ENCODE peak calls at places on chromosome 2, in four cellular contexts. One of them, this sample, is unnamed.

GRCh38 chr2:239395524-239395923 is 5.3 kb downstream of the HDAC4 start:
- DNase-seq in GM23248: no peak
- DNase-seq in fibroblast of the aortic adventitia: no peak
- DNase-seq in lung: no peak
- DNase-seq in this sample: no peak

GRCh38 chr2:212392048-212392447 is 146.6 kb downstream of the ERBB4 start:
- DNase-seq in GM23248: peak
- DNase-seq in fibroblast of the aortic adventitia: peak
- DNase-seq in lung: no peak
- DNase-seq in this sample: peak

GRCh38 chr2:231699006-231699405 is 9.3 kb upstream of the PTMA start:
- DNase-seq in GM23248: peak
- DNase-seq in fibroblast of the aortic adventitia: peak
- DNase-seq in lung: no peak
- DNase-seq in this sample: no peak

GRCh38 chr2:111119847-111120252 is 864 bp upstream of the BCL2L11 start:
- DNase-seq in GM23248: no peak
- DNase-seq in fibroblast of the aortic adventitia: no peak
- DNase-seq in lung: no peak
- DNase-seq in this sample: no peak

GRCh38 chr2:64989126-64989981 is at the start of gene SLC1A4:
- DNase-seq in GM23248: peak
- DNase-seq in fibroblast of the aortic adventitia: peak
- DNase-seq in lung: peak
- DNase-seq in this sample: peak

GRCh38 chr2:163571423-163572102 is 164.2 kb downstream of the FIGN start:
- DNase-seq in GM23248: no peak
- DNase-seq in fibroblast of the aortic adventitia: no peak
- DNase-seq in lung: no peak
- DNase-seq in this sample: no peak

GRCh38 chr2:225122582-225123486 is 80.6 kb upstream of the DOCK10 start:
- DNase-seq in GM23248: peak
- DNase-seq in fibroblast of the aortic adventitia: peak
- DNase-seq in lung: no peak
- DNase-seq in this sample: peak

GRCh38 chr2:65353927-65354326 is 78.5 kb downstream of the SPRED2 start:
- DNase-seq in GM23248: no peak
- DNase-seq in fibroblast of the aortic adventitia: no peak
- DNase-seq in lung: no peak
- DNase-seq in this sample: no peak

GRCh38 chr2:118120001-118120400 is 31.7 kb downstream of the INSIG2 start:
- DNase-seq in GM23248: peak
- DNase-seq in fibroblast of the aortic adventitia: peak
- DNase-seq in lung: no peak
- DNase-seq in this sample: no peak

GRCh38 chr2:219951111-219951510 is 323.7 kb downstream of the SLC4A3 start:
- DNase-seq in GM23248: no peak
- DNase-seq in fibroblast of the aortic adventitia: no peak
- DNase-seq in lung: no peak
- DNase-seq in this sample: no peak
- H3K4me3 ChIP-seq in GM23248: no peak
- H3K4me3 ChIP-seq in fibroblast of the aortic adventitia: no peak
- H3K4me3 ChIP-seq in lung: no peak
- H3K4me3 ChIP-seq in this sample: no peak

GRCh38 chr2:189613077-189613636 is 32.6 kb upstream of the SLC40A1 start:
- DNase-seq in GM23248: peak
- DNase-seq in fibroblast of the aortic adventitia: peak
- DNase-seq in lung: peak
- DNase-seq in this sample: peak
- H3K4me3 ChIP-seq in GM23248: peak
- H3K4me3 ChIP-seq in fibroblast of the aortic adventitia: peak
- H3K4me3 ChIP-seq in lung: no peak
- H3K4me3 ChIP-seq in this sample: peak

GRCh38 chr2:153221506-153221905 is 257.1 kb downstream of the RPRM start:
- DNase-seq in GM23248: no peak
- DNase-seq in fibroblast of the aortic adventitia: no peak
- DNase-seq in lung: no peak
- DNase-seq in this sample: no peak
- H3K4me3 ChIP-seq in GM23248: no peak
- H3K4me3 ChIP-seq in fibroblast of the aortic adventitia: no peak
- H3K4me3 ChIP-seq in lung: no peak
- H3K4me3 ChIP-seq in this sample: no peak

GRCh38 chr2:18836436-18836835 is 247.1 kb upstream of the NT5C1B start:
- DNase-seq in GM23248: no peak
- DNase-seq in fibroblast of the aortic adventitia: no peak
- DNase-seq in lung: no peak
- DNase-seq in this sample: no peak

GRCh38 chr2:18833941-18834340 is 244.6 kb upstream of the NT5C1B start:
- DNase-seq in GM23248: no peak
- DNase-seq in fibroblast of the aortic adventitia: peak
- DNase-seq in lung: no peak
- DNase-seq in this sample: no peak

GRCh38 chr2:18834341-18834740 is 245.0 kb upstream of the NT5C1B start:
- DNase-seq in GM23248: peak
- DNase-seq in fibroblast of the aortic adventitia: peak
- DNase-seq in lung: no peak
- DNase-seq in this sample: peak

GRCh38 chr2:18835787-18836186 is 246.4 kb upstream of the NT5C1B start:
- DNase-seq in GM23248: no peak
- DNase-seq in fibroblast of the aortic adventitia: no peak
- DNase-seq in lung: no peak
- DNase-seq in this sample: no peak

DNA sequence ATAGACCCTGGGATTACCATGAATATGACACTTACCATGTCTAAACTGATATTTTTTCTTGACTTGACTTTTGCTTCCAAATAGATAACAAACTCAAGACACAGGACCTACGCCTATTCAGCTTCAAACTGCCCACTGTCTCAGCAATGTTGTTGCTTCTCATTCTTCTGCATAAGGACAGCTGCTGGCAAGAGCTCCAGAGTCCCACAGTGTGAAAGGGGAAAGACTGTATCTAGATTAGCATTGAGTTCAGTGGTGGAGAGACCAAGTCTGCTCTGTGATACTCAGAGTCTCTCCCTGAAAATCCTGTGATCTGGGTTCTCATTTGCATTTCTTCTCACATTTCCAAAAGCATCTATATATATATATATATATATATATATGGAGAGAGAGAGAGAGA is 247.9 kb upstream of the NT5C1B start:
- DNase-seq in GM23248: no peak
- DNase-seq in fibroblast of the aortic adventitia: no peak
- DNase-seq in lung: no peak
- DNase-seq in this sample: no peak
- H3K4me3 ChIP-seq in GM23248: no peak
- H3K4me3 ChIP-seq in fibroblast of the aortic adventitia: no peak
- H3K4me3 ChIP-seq in lung: no peak
- H3K4me3 ChIP-seq in this sample: no peak

GRCh38 chr2:26067186-26067974 is 33.5 kb downstream of the RAB10 start:
- DNase-seq in GM23248: no peak
- DNase-seq in fibroblast of the aortic adventitia: no peak
- DNase-seq in lung: no peak
- DNase-seq in this sample: no peak

GRCh38 chr2:26064846-26065245 is 31.0 kb downstream of the RAB10 start:
- DNase-seq in GM23248: no peak
- DNase-seq in fibroblast of the aortic adventitia: no peak
- DNase-seq in lung: no peak
- DNase-seq in this sample: no peak

GRCh38 chr2:26067980-26068507 is 34.2 kb downstream of the RAB10 start:
- DNase-seq in GM23248: no peak
- DNase-seq in fibroblast of the aortic adventitia: peak
- DNase-seq in lung: no peak
- DNase-seq in this sample: no peak

GRCh38 chr2:26070684-26071189 is 36.9 kb downstream of the RAB10 start:
- DNase-seq in GM23248: no peak
- DNase-seq in fibroblast of the aortic adventitia: no peak
- DNase-seq in lung: no peak
- DNase-seq in this sample: no peak

DNA sequence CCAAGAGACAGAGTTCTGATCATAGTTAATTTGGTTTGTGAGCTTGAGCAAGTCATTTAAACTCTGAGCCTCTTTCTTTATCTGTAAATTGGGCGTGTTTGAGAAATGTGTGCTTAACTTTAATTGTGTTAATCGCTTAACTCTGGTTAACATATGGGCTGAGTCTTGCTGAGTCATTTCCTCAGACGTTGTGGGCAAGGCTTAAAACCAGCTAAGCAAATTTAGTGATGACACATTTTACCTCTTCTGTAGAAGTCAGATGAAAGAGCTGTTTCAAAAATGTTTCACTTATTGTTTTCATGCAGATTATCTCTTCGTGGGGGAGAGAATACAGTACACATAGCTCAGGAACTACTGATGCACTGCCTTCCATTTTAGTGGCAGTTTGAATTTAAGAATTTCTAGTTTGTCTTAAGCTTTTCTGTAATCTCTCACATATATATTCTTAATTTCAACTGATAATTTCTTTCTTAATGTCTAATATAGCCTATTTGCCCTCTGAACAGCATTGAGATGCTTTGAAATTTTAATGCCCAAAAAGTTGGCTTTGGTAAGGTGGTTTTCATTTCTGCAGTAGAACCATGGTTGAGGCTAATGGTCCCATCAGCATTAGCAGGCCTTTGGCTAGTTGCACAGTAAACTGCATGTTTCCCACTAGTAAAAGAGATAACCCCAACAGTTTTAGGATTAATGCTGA is 34.9 kb downstream of the RAB10 start:
- DNase-seq in GM23248: peak
- DNase-seq in fibroblast of the aortic adventitia: peak
- DNase-seq in lung: no peak
- DNase-seq in this sample: peak
- H3K4me3 ChIP-seq in GM23248: peak
- H3K4me3 ChIP-seq in fibroblast of the aortic adventitia: no peak
- H3K4me3 ChIP-seq in lung: no peak
- H3K4me3 ChIP-seq in this sample: no peak

DNA sequence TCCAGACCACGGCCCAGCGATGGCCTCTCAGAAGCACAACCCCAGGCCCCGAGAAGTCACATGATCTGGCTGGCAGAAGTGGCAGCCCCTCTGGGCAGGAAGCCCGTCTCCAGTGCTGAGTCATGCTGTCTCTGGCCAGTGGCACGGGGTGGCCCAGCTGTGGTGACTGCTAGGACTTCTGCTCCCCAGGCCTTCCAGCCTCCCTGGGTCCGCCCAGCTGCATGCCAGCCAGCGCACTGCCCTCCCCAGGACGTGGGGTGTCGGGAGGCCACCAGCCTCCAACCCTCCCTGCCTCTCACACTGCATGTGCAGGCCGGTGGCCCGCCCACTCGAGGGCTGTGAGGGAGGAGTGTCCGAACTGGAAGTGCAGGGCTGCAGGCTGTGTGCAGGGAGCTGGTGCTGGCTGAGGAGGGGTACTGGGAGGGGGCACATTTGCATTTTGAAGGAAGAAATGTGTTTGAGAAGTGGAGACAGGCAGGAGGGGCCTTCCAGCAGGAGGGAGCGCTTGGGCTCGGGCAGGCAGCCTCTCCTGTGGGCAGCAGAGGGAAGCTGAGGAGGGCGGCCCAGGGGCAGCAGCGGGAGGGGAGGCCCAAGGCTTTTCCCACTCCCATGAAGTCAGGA is 17.0 kb upstream of the HPCAL1 start:
- DNase-seq in GM23248: peak
- DNase-seq in fibroblast of the aortic adventitia: peak
- DNase-seq in lung: peak
- DNase-seq in this sample: no peak
- H3K4me3 ChIP-seq in GM23248: no peak
- H3K4me3 ChIP-seq in fibroblast of the aortic adventitia: no peak
- H3K4me3 ChIP-seq in lung: no peak
- H3K4me3 ChIP-seq in this sample: no peak

DNA sequence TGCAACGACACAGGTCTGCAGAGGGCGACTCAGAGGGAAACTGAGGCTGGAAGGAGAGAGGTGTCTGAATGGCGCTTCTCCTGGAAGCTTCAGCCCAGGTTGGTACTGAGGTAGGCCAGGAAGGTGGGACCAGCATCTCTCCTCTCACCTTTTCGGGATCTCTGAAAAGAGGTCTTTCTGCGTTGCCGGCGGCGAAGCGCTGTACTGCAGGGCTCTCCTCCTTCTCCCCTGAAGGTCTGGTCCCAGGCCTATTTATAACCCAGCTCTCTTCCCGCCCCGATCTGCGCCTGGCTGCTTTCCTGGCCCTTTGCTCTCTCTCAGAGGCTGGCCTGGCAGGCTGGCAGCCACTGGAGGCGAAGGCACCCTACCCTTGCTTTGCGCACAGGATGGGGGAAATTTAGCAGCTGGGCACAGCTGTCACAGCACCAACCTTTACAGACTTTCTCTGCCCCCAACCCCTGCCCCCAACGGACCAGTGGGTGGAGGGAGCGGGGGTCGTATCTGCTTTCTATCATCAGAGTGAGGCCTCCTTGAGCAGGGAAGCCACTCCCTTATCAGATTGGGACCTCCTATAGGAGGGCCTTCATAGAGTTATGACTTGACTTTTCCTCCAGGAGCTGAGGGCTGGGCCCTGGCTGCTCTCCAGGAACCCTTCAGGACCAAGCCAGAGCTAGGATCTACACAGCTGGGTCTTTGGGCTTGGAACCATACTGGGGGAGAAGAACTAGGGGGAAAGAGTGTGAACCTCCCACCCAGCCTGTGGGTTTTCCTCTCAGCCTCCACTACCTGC is 1.1 kb downstream of the DYSF start:
- DNase-seq in GM23248: no peak
- DNase-seq in fibroblast of the aortic adventitia: no peak
- DNase-seq in lung: peak
- DNase-seq in this sample: no peak
- H3K4me3 ChIP-seq in GM23248: peak
- H3K4me3 ChIP-seq in fibroblast of the aortic adventitia: no peak
- H3K4me3 ChIP-seq in lung: peak
- H3K4me3 ChIP-seq in this sample: no peak

GRCh38 chr2:109134741-109135571 is 6.0 kb downstream of the SH3RF3 start:
- DNase-seq in GM23248: no peak
- DNase-seq in fibroblast of the aortic adventitia: no peak
- DNase-seq in lung: no peak
- DNase-seq in this sample: no peak
- H3K4me3 ChIP-seq in GM23248: no peak
- H3K4me3 ChIP-seq in fibroblast of the aortic adventitia: no peak
- H3K4me3 ChIP-seq in lung: no peak
- H3K4me3 ChIP-seq in this sample: no peak

This sample was measured in epithelial cell of esophagus.